ENCODE peak calls at places on chromosome 21, in ten cellular contexts. B is RCC 7860; U is right atrium auricular region; N is naive thymus-derived CD8-positive, alpha-beta T cell; O is HTR-8/SVneo; F is GM23338; H is psoas muscle; J is stimulated activated CD4-positive, alpha-beta T cell treated with anti-CD3 and anti-CD28 coated beads, Interleukin-4, amount 100 ng/mL, for 4 hours; T is T-helper 17 cell; C is occipital lobe. Y is an unnamed sample.

GRCh38 chr21:17512245-17513213 is at the start of gene CXADR:
- DNase-seq in U (no peak), F (peak), T (peak), B (no peak), O (peak), N (peak), H (no peak), J (peak), C (peak), Y (no peak)

GRCh38 chr21:33041981-33042380 is 16.2 kb downstream of the OLIG2 start:
- DNase-seq in H (no peak), F (no peak), U (no peak), O (no peak), J (no peak), C (no peak), T (no peak), B (peak), N (no peak), Y (no peak)

GRCh38 chr21:45979141-45979631 is 2.4 kb upstream of the COL6A1 start:
- DNase-seq in O (no peak), C (no peak), T (no peak), F (no peak), U (no peak), H (peak), N (no peak), B (no peak), J (no peak), Y (no peak)

GRCh38 chr21:33289199-33289819 is 23.1 kb downstream of the IL10RB start:
- DNase-seq in F (no peak), T (no peak), C (no peak), N (no peak), H (no peak), B (no peak), J (no peak), U (no peak), O (no peak), Y (peak)

GRCh38 chr21:39444406-39445145 is 1.0 kb downstream of the LCA5L start:
- DNase-seq in U (no peak), T (no peak), B (no peak), C (no peak), J (no peak), N (no peak), F (peak), H (no peak), O (peak), Y (peak)

GRCh38 chr21:44333701-44334636 is 5.2 kb downstream of the CFAP410 start:
- DNase-seq in O (no peak), C (no peak), T (no peak), F (no peak), B (no peak), U (no peak), N (no peak), H (no peak), J (no peak), Y (no peak)

GRCh38 chr21:27569091-27569490 is 602.2 kb upstream of the ADAMTS5 start:
- DNase-seq in T (no peak), U (no peak), B (no peak), C (no peak), J (no peak), N (no peak), O (no peak), H (no peak), F (no peak), Y (no peak)

GRCh38 chr21:45993210-45994085 is 11.9 kb downstream of the COL6A1 start:
- DNase-seq in F (no peak), B (no peak), O (no peak), T (peak), U (peak), C (no peak), N (no peak), J (peak), H (peak), Y (no peak)

GRCh38 chr21:43917515-43918384 is 52.7 kb downstream of the AGPAT3 start:
- DNase-seq in H (no peak), F (no peak), C (no peak), T (no peak), J (peak), N (no peak), U (no peak), O (no peak), B (no peak), Y (no peak)

GRCh38 chr21:46213620-46214286 is 14.8 kb downstream of the LSS start:
- DNase-seq in U (no peak), T (no peak), F (no peak), B (no peak), C (no peak), H (no peak), N (no peak), J (no peak), O (no peak), Y (no peak)

GRCh38 chr21:45941338-45941710 is 40.2 kb upstream of the COL6A1 start:
- DNase-seq in F (no peak), C (no peak), B (no peak), O (no peak), H (no peak), J (no peak), N (no peak), U (no peak), T (no peak), Y (no peak)

GRCh38 chr21:35106246-35106835 is 57.2 kb upstream of the RUNX1 start:
- DNase-seq in O (no peak), C (no peak), T (no peak), J (no peak), B (no peak), U (peak), N (no peak), F (no peak), H (no peak), Y (no peak)

GRCh38 chr21:45390121-45390751 is 14.7 kb upstream of the COL18A1 start:
- DNase-seq in C (no peak), N (no peak), T (no peak), J (no peak), O (no peak), H (peak), B (no peak), U (no peak), F (no peak), Y (no peak)

GRCh38 chr21:42614391-42614790 is 39.0 kb upstream of the PDE9A start:
- DNase-seq in J (peak), N (no peak), U (no peak), C (no peak), B (no peak), F (no peak), O (no peak), T (peak), H (no peak), Y (no peak)

GRCh38 chr21:43313939-43314405 is 113.0 kb downstream of the SIK1 start:
- DNase-seq in F (no peak), N (no peak), T (no peak), H (peak), B (no peak), O (no peak), C (no peak), J (no peak), U (no peak), Y (no peak)

GRCh38 chr21:38815060-38815405 is 9.3 kb downstream of the ETS2 start:
- DNase-seq in C (no peak), T (no peak), O (no peak), B (peak), N (no peak), F (no peak), H (no peak), U (no peak), J (no peak), Y (no peak)

GRCh38 chr21:37530901-37531351 is 164.4 kb downstream of the DYRK1A start:
- DNase-seq in O (no peak), B (no peak), C (no peak), U (no peak), F (no peak), T (no peak), N (no peak), J (no peak), H (no peak), Y (no peak)

GRCh38 chr21:39387461-39388037 is 38.7 kb upstream of the HMGN1 start:
- DNase-seq in N (peak), B (peak), O (peak), J (peak), U (peak), C (peak), F (peak), H (peak), T (peak), Y (peak)

GRCh38 chr21:45403133-45403824 is 1.7 kb upstream of the COL18A1 start:
- DNase-seq in B (no peak), H (peak), U (no peak), C (no peak), T (no peak), N (no peak), F (no peak), O (no peak), J (no peak), Y (no peak)

GRCh38 chr21:20739421-20739820 is 258.8 kb upstream of the NCAM2 start:
- DNase-seq in N (no peak), T (no peak), C (no peak), B (no peak), O (no peak), J (no peak), H (no peak), F (peak), U (no peak), Y (no peak)

GRCh38 chr21:44908908-44909307 is 11.8 kb downstream of the ITGB2 start:
- DNase-seq in B (no peak), O (no peak), U (no peak), H (no peak), F (no peak), T (no peak), C (no peak), J (no peak), N (no peak), Y (no peak)

GRCh38 chr21:43817157-43818086 is 28.0 kb downstream of the RRP1 start:
- DNase-seq in J (no peak), O (no peak), H (peak), U (no peak), N (no peak), T (no peak), B (no peak), F (no peak), C (no peak), Y (no peak)

GRCh38 chr21:32046191-32046590 is 173.4 kb downstream of the HUNK start:
- DNase-seq in B (no peak), H (no peak), U (no peak), C (no peak), N (no peak), T (no peak), J (no peak), O (no peak), F (no peak), Y (no peak)

GRCh38 chr21:25515484-25516405 is 91.5 kb downstream of the MRPL39 start:
- DNase-seq in B (no peak), O (no peak), T (no peak), N (no peak), H (no peak), C (no peak), U (no peak), F (peak), J (no peak), Y (no peak)

GRCh38 chr21:24716306-24716918 is 890.9 kb downstream of the MRPL39 start:
- DNase-seq in N (no peak), T (no peak), J (no peak), H (no peak), B (no peak), O (no peak), U (no peak), F (no peak), C (no peak), Y (peak)

GRCh38 chr21:32411366-32412161 is 942 bp upstream of the EVA1C start:
- DNase-seq in O (peak), B (no peak), C (peak), T (peak), F (peak), J (peak), U (peak), H (peak), N (peak), Y (no peak)

GRCh38 chr21:32819702-32820101 is 48.1 kb upstream of the PAXBP1 start:
- DNase-seq in O (no peak), U (peak), J (no peak), B (no peak), N (no peak), T (no peak), F (no peak), C (no peak), H (peak), Y (peak)

GRCh38 chr21:29017639-29018237 is 1.4 kb downstream of the RWDD2B start:
- DNase-seq in H (no peak), N (no peak), C (no peak), F (no peak), U (no peak), O (no peak), B (no peak), T (no peak), J (no peak), Y (no peak)

GRCh38 chr21:19228241-19228640 is 824.7 kb upstream of the TMPRSS15 start:
- DNase-seq in U (no peak), T (no peak), C (no peak), F (no peak), N (no peak), J (no peak), H (no peak), O (peak), B (no peak), Y (no peak)

GRCh38 chr21:26736449-26736848 is 108.8 kb downstream of the ADAMTS1 start:
- DNase-seq in B (no peak), N (no peak), H (no peak), F (no peak), U (no peak), O (no peak), C (no peak), T (no peak), J (no peak), Y (no peak)

GRCh38 chr21:36310016-36310415 is 10.0 kb upstream of the MORC3 start:
- DNase-seq in N (no peak), U (no peak), J (no peak), C (no peak), O (no peak), H (no peak), B (no peak), F (no peak), T (no peak), Y (no peak)

GRCh38 chr21:34336756-34337391 is 26.9 kb upstream of the KCNE2 start:
- DNase-seq in N (no peak), H (no peak), C (no peak), J (no peak), T (no peak), O (no peak), B (no peak), F (no peak), U (no peak), Y (no peak)

GRCh38 chr21:37914211-37914900 is 1.9 kb downstream of the KCNJ6 start:
- DNase-seq in U (no peak), T (no peak), J (no peak), N (no peak), H (no peak), O (no peak), F (peak), C (no peak), B (no peak), Y (no peak)

GRCh38 chr21:46297311-46298082 is 11.4 kb downstream of the YBEY start:
- DNase-seq in N (no peak), J (no peak), B (no peak), C (no peak), F (peak), O (no peak), U (no peak), T (no peak), H (peak), Y (no peak)

GRCh38 chr21:31316488-31317169 is 27.4 kb downstream of the TIAM1 start:
- DNase-seq in T (no peak), J (no peak), H (no peak), O (peak), F (no peak), U (no peak), N (no peak), B (no peak), C (no peak), Y (no peak)

Y was measured in astrocyte of the cerebellum.